ENCODE peak calls at places on chromosomes 6 and 20, in five cellular contexts. X, Q, I, C and M are unnamed samples.

GRCh38 chr20:4162766-4163165 is 147.4 kb upstream of the RNF24 start:
- DNase-seq in X (no peak), Q (no peak), I (no peak), C (no peak), M (no peak)

GRCh38 chr6:144265390-144265789 is 19.7 kb upstream of the UTRN start:
- DNase-seq in X (peak; percentile 84), Q (no peak), I (no peak), C (peak; percentile 34), M (peak; percentile 25)

GRCh38 chr6:42075159-42075838 is 25.0 kb downstream of the TAF8 start:
- DNase-seq in X (peak; percentile 83), Q (peak; percentile 77), I (peak; percentile 90), C (peak; percentile 86), M (no peak)

GRCh38 chr6:164563866-164564265 is 745.5 kb downstream of the C6orf118 start:
- DNase-seq in X (no peak), Q (no peak), I (no peak), C (no peak), M (no peak)

GRCh38 chr6:124800222-124800621 is 162.0 kb upstream of the RNF217 start:
- DNase-seq in X (no peak), Q (no peak), I (no peak), C (no peak), M (no peak)

GRCh38 chr6:2713473-2714358 is 37.0 kb downstream of the MYLK4 start:
- DNase-seq in X (peak; percentile 83), Q (no peak), I (no peak), C (no peak), M (peak; percentile 49)

GRCh38 chr6:132445201-132445951 is 44.1 kb upstream of the MOXD1 start:
- DNase-seq in X (peak; percentile 67), Q (no peak), I (no peak), C (no peak), M (peak; percentile 86)

GRCh38 chr20:56414842-56415765 is 3.0 kb downstream of the CASS4 start:
- DNase-seq in X (peak; percentile 82), Q (no peak), I (no peak), C (no peak), M (peak; percentile 77)

GRCh38 chr6:144284753-144285547 is at the start of gene UTRN:
- DNase-seq in X (peak; percentile 83), Q (peak; percentile 80), I (peak; percentile 94), C (peak; percentile 88), M (peak; percentile 56)

GRCh38 chr6:3773696-3774298 is 22.3 kb upstream of the PXDC1 start:
- DNase-seq in X (peak; percentile 77), Q (peak; percentile 47), I (no peak), C (no peak), M (no peak)

GRCh38 chr6:1535295-1535694 is 74.4 kb upstream of the FOXC1 start:
- DNase-seq in X (peak; percentile 7), Q (no peak), I (no peak), C (no peak), M (no peak)

GRCh38 chr20:31908016-31908415 is 37.6 kb downstream of the TTLL9 start:
- DNase-seq in X (no peak), Q (no peak), I (no peak), C (no peak), M (no peak)

GRCh38 chr20:38190936-38191371 is 25.9 kb upstream of the TGM2 start:
- DNase-seq in X (no peak), Q (peak; percentile 34), I (peak; percentile 82), C (no peak), M (no peak)

GRCh38 chr6:90256698-90257485 is 39.8 kb downstream of the BACH2 start:
- DNase-seq in X (peak; percentile 60), Q (no peak), I (no peak), C (no peak), M (peak; percentile 56)

GRCh38 chr6:43831211-43831610 is 61.2 kb downstream of the VEGFA start:
- DNase-seq in X (no peak), Q (no peak), I (no peak), C (peak; percentile 68), M (no peak)

GRCh38 chr6:134400941-134401340 is 83.0 kb upstream of the SGK1 start:
- DNase-seq in X (no peak), Q (no peak), I (no peak), C (no peak), M (no peak)

GRCh38 chr20:34124469-34125249 is 12.6 kb upstream of the EIF2S2 start:
- DNase-seq in X (no peak), Q (no peak), I (no peak), C (no peak), M (no peak)

GRCh38 chr20:34127787-34128186 is 15.7 kb upstream of the EIF2S2 start:
- DNase-seq in X (no peak), Q (no peak), I (no peak), C (no peak), M (no peak)

DNA sequence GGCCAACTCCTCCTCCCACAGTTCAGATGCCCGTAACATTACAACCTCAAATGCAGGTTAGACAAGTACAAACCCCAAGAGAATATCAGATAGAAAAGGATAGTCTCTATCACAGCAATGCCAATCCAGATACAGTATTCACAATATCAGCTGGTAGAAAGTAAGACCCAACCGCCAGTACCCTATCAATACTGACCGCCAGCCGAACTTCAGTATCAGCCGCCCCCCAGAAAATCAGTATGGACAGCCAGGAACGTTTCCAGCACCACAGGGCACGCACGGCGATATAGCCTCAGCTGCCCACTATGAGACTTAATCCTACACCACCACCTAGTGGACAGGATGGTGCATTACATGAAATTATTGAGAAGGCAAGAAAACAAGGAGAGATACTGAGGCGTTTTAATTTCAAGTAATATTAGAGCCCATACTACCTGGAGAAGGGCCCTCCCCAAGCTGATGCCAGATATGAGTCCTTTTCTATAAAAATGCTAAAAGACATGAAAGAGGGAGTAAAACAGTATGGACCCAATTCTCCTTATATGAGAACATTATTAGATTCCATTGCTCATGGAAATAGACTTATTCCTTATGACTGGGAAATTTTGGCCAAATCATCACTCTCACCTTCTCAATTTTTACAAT is 17.6 kb upstream of the EIF2S2 start:
- DNase-seq in X (peak; percentile 84), Q (peak; percentile 44), I (peak; percentile 73), C (peak; percentile 83), M (no peak)
- H3K4me3 ChIP-seq in X (no peak overlapping the region), Q (no peak overlapping the region), I (no peak overlapping the region), C (no peak overlapping the region), M (no peak overlapping the region)

GRCh38 chr6:46491201-46491788 is at the start of gene RCAN2:
- DNase-seq in X (peak; percentile 8), Q (peak; percentile 59), I (peak; percentile 91), C (peak; percentile 80), M (no peak)

GRCh38 chr6:46484081-46484820 is 7.0 kb downstream of the RCAN2 start:
- DNase-seq in X (no peak), Q (no peak), I (peak; percentile 64), C (no peak), M (no peak)

GRCh38 chr6:46490425-46491200 is 636 bp downstream of the RCAN2 start:
- DNase-seq in X (no peak), Q (peak; percentile 49), I (peak; percentile 78), C (peak; percentile 37), M (no peak)

GRCh38 chr6:46491789-46492547 is 719 bp upstream of the RCAN2 start:
- DNase-seq in X (peak; percentile 3), Q (peak; percentile 50), I (peak; percentile 81), C (peak; percentile 65), M (no peak)

GRCh38 chr6:46486186-46486585 is 5.1 kb downstream of the RCAN2 start:
- DNase-seq in X (no peak), Q (no peak), I (no peak), C (no peak), M (no peak)
- H3K4me3 ChIP-seq in X (no peak overlapping the region), Q (no peak overlapping the region), I (no peak overlapping the region), C (no peak overlapping the region), M (no peak overlapping the region)

GRCh38 chr6:11779308-11780096 is 899 bp upstream of the ADTRP start:
- DNase-seq in X (no peak), Q (no peak), I (no peak), C (peak; percentile 53), M (no peak)
- H3K4me3 ChIP-seq in X (no peak overlapping the region), Q (no peak overlapping the region), I (no peak overlapping the region), C (no peak overlapping the region), M (no peak overlapping the region)

GRCh38 chr6:27279513-27280063 is 32.1 kb downstream of the PRSS16 start:
- DNase-seq in X (no peak), Q (no peak), I (no peak), C (peak; percentile 32), M (no peak)

GRCh38 chr6:27281569-27281968 is 30.5 kb downstream of the POM121L2 start:
- DNase-seq in X (no peak), Q (no peak), I (no peak), C (no peak), M (no peak)

GRCh38 chr6:27280540-27281000 is 31.5 kb downstream of the POM121L2 start:
- DNase-seq in X (no peak), Q (no peak), I (no peak), C (peak; percentile 28), M (no peak)

GRCh38 chr6:27281105-27281539 is 31.0 kb downstream of the POM121L2 start:
- DNase-seq in X (no peak), Q (no peak), I (no peak), C (no peak), M (no peak)

DNA sequence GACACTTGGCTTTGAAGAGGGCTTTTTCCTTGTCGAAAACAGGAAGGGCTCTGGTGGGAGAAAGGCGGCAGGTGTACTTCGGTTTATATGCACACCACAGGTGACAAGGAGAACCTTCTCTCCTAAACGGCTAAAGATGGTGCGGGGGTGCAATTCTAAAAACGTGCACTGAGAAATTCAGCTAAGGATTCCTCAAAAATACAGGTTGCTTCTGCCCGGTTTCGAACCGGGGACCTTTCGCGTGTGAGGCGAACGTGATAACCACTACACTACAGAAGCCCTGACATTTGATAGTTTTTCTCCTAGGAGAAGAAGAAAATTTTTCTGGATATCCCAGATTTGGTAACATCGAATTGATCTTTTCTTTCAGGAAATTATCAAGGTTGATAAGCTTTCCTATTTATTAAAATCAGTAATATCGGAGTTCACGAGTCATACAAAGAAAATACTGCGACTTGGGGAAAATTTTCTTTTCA is 32.0 kb downstream of the POM121L2 start:
- DNase-seq in X (peak; percentile 45), Q (no peak), I (no peak), C (peak; percentile 73), M (no peak)
- H3K4me3 ChIP-seq in X (peak overlapping the region; percentile 49), Q (no peak overlapping the region), I (no peak overlapping the region), C (peak overlapping the region; percentile 39), M (peak overlapping the region; percentile 47)

GRCh38 chr20:25469558-25469957 is 62.1 kb downstream of the GINS1 start:
- DNase-seq in X (no peak), Q (no peak), I (no peak), C (no peak), M (no peak)
- H3K4me3 ChIP-seq in X (no peak overlapping the region), Q (no peak overlapping the region), I (no peak overlapping the region), C (no peak overlapping the region), M (no peak overlapping the region)

GRCh38 chr6:8710668-8711431 is 275.5 kb upstream of the SLC35B3 start:
- DNase-seq in X (no peak), Q (no peak), I (no peak), C (no peak), M (no peak)
- H3K4me3 ChIP-seq in X (no peak overlapping the region), Q (no peak overlapping the region), I (no peak overlapping the region), C (no peak overlapping the region), M (no peak overlapping the region)

GRCh38 chr6:26440977-26441358 is 664 bp downstream of the BTN3A3 start:
- DNase-seq in X (no peak), Q (no peak), I (no peak), C (no peak), M (no peak)

GRCh38 chr6:26438000-26438399 is 2.3 kb upstream of the BTN3A3 start:
- DNase-seq in X (no peak), Q (no peak), I (no peak), C (no peak), M (no peak)

GRCh38 chr6:26439151-26439550 is 1.2 kb upstream of the BTN3A3 start:
- DNase-seq in X (no peak), Q (no peak), I (no peak), C (no peak), M (no peak)

GRCh38 chr6:26437550-26437949 is 2.8 kb upstream of the BTN3A3 start:
- DNase-seq in X (no peak), Q (no peak), I (no peak), C (no peak), M (no peak)

GRCh38 chr6:26439552-26440125 is 665 bp upstream of the BTN3A3 start:
- DNase-seq in X (no peak), Q (no peak), I (no peak), C (no peak), M (no peak)
- H3K4me3 ChIP-seq in X (peak overlapping the region; percentile 67), Q (peak overlapping the region; percentile 56), I (peak overlapping the region; percentile 97), C (no peak overlapping the region), M (peak overlapping the region; percentile 56)